ENCODE peak calls at places on chromosomes 16 and 17, in five cellular contexts. X is pancreas, G is colonic mucosa, L is upper lobe of right lung, O is HCT116. Q is an unnamed sample. For H3K36me3, the result is how much of the 10 kb centered on the place peaks cover.

GRCh38 chr16:50956637-50957036 is 194.4 kb downstream of the SALL1 start:
- DNase-seq in X (no peak), G (no peak), L (no peak), O (no peak), Q (no peak)

GRCh38 chr17:44661835-44662234 is 5.6 kb downstream of the MEIOC start:
- DNase-seq in X (no peak), G (no peak), L (no peak), O (no peak), Q (no peak)

GRCh38 chr17:51434434-51435170 is 174.3 kb downstream of the UTP18 start:
- DNase-seq in X (no peak), G (no peak), L (no peak), O (peak), Q (peak)

GRCh38 chr17:55577011-55577586 is 65.8 kb upstream of the SMIM36 start:
- DNase-seq in X (peak), G (peak), L (no peak), O (no peak), Q (no peak)

GRCh38 chr17:2056221-2057129 is 1.6 kb downstream of the HIC1 start:
- DNase-seq in X (no peak), G (no peak), L (no peak), O (no peak), Q (no peak)

GRCh38 chr16:50884066-50884860 is 142.4 kb downstream of the CYLD start:
- DNase-seq in X (no peak), G (no peak), L (no peak), O (no peak), Q (no peak)

GRCh38 chr17:47905221-47905733 is 9.2 kb downstream of the SP2 start:
- DNase-seq in X (peak), G (peak), L (no peak), O (no peak), Q (peak)

GRCh38 chr17:9908649-9909042 is 3.6 kb upstream of the RCVRN start:
- DNase-seq in X (no peak), G (no peak), L (no peak), O (no peak), Q (no peak)

GRCh38 chr17:17077861-17078732 is 35.8 kb downstream of the MPRIP start:
- DNase-seq in X (peak), G (peak), L (peak), O (no peak), Q (no peak)

GRCh38 chr16:55703003-55704001 is 47.5 kb downstream of the SLC6A2 start:
- DNase-seq in X (no peak), G (peak), L (no peak), O (peak), Q (peak)

GRCh38 chr17:81322271-81323082 is 27.4 kb upstream of the SLC38A10 start:
- DNase-seq in X (no peak), G (no peak), L (no peak), O (peak), Q (no peak)

GRCh38 chr16:58638148-58639036 is 8.8 kb upstream of the CNOT1 start:
- DNase-seq in X (no peak), G (no peak), L (no peak), O (peak), Q (peak)

GRCh38 chr16:83887564-83887963 is 11.4 kb upstream of the MLYCD start:
- DNase-seq in X (no peak), G (no peak), L (no peak), O (no peak), Q (no peak)

GRCh38 chr16:75064403-75065148 is 52.0 kb downstream of the LDHD start:
- DNase-seq in X (no peak), G (peak), L (no peak), O (no peak), Q (peak)

GRCh38 chr17:1907818-1908698 is 78.3 kb downstream of the RPA1 start:
- DNase-seq in X (no peak), G (no peak), L (no peak), O (no peak), Q (no peak)

GRCh38 chr17:83196088-83196765 is 116.8 kb downstream of the METRNL start:
- DNase-seq in X (no peak), G (no peak), L (peak), O (no peak), Q (no peak)

GRCh38 chr16:50146479-50147435 is 6.3 kb upstream of the TENT4B start:
- DNase-seq in X (peak), G (no peak), L (no peak), O (no peak), Q (no peak)

GRCh38 chr17:80096531-80097306 is 4.7 kb upstream of the GAA start:
- DNase-seq in X (no peak), G (no peak), L (no peak), O (no peak), Q (no peak)

GRCh38 chr16:82855471-82855870 is 228.7 kb downstream of the CDH13 start:
- DNase-seq in X (no peak), G (no peak), L (no peak), O (no peak), Q (no peak)

GRCh38 chr16:81445143-81445922 is 725 bp downstream of the CMIP start:
- DNase-seq in X (peak), G (no peak), L (peak), O (no peak), Q (no peak)

GRCh38 chr16:65743558-65743957 is 621.7 kb upstream of the CDH11 start:
- DNase-seq in X (no peak), G (no peak), L (no peak), O (no peak), Q (no peak)

GRCh38 chr16:8590161-8590688 is at the start of gene TMEM114:
- DNase-seq in X (no peak), G (no peak), L (no peak), O (no peak), Q (no peak)

GRCh38 chr17:48577946-48578615 is at the start of gene HOXB4:
- DNase-seq in X (peak), G (peak), L (no peak), O (no peak), Q (no peak)

GRCh38 chr17:17628388-17629008 is 37.0 kb upstream of the PEMT start:
- DNase-seq in X (no peak), G (peak), L (no peak), O (no peak), Q (no peak)

GRCh38 chr16:12461201-12461600 is 342.5 kb downstream of the CPPED1 start:
- DNase-seq in X (no peak), G (no peak), L (no peak), O (no peak), Q (no peak)

GRCh38 chr17:39114744-39115534 is 36.5 kb downstream of the PLXDC1 start:
- DNase-seq in X (no peak), G (no peak), L (no peak), O (no peak), Q (no peak)

GRCh38 chr16:1426734-1427451 is 4.0 kb upstream of the PERCC1 start:
- DNase-seq in X (no peak), G (no peak), L (no peak), O (no peak), Q (no peak)
- TF ChIP-seq CTCF in X (no peak), G (no peak), L (no peak), O (no peak), Q (no peak)

GRCh38 chr17:50081757-50082156 is 13.4 kb upstream of the PDK2 start:
- DNase-seq in X (no peak), G (no peak), L (no peak), O (no peak), Q (no peak)
- H3K36me3 ChIP-seq in X (half or more), G (under half), L (half or more), O (half or more), Q (under half)

GRCh38 chr17:19533036-19533717 is 477 bp upstream of the SLC47A1 start:
- DNase-seq in X (no peak), G (no peak), L (peak), O (no peak), Q (no peak)

GRCh38 chr17:19534562-19535149 is 1.0 kb downstream of the SLC47A1 start:
- DNase-seq in X (no peak), G (no peak), L (peak), O (no peak), Q (no peak)

GRCh38 chr17:19531780-19532501 is 1.7 kb upstream of the SLC47A1 start:
- DNase-seq in X (no peak), G (no peak), L (no peak), O (no peak), Q (no peak)

GRCh38 chr17:19537116-19537515 is 3.5 kb downstream of the SLC47A1 start:
- DNase-seq in X (no peak), G (no peak), L (peak), O (no peak), Q (no peak)

GRCh38 chr17:19533718-19534561 is at the start of gene SLC47A1:
- DNase-seq in X (no peak), G (no peak), L (peak), O (no peak), Q (peak)
- H3K4me3 ChIP-seq in X (peak), G (peak), L (peak), O (no peak), Q (peak)

GRCh38 chr17:60613325-60613724 is 13.3 kb downstream of the PPM1D start:
- DNase-seq in X (no peak), G (no peak), L (peak), O (no peak), Q (no peak)
- TF ChIP-seq CTCF in X (no peak), G (no peak), L (no peak), O (no peak), Q (no peak)

GRCh38 chr16:31192856-31193642 is 9.5 kb downstream of the PYCARD start:
- DNase-seq in X (no peak), G (no peak), L (no peak), O (no peak), Q (no peak)
- H3K36me3 ChIP-seq in X (half or more), G (under half), L (half or more), O (half or more), Q (under half)

DNA sequence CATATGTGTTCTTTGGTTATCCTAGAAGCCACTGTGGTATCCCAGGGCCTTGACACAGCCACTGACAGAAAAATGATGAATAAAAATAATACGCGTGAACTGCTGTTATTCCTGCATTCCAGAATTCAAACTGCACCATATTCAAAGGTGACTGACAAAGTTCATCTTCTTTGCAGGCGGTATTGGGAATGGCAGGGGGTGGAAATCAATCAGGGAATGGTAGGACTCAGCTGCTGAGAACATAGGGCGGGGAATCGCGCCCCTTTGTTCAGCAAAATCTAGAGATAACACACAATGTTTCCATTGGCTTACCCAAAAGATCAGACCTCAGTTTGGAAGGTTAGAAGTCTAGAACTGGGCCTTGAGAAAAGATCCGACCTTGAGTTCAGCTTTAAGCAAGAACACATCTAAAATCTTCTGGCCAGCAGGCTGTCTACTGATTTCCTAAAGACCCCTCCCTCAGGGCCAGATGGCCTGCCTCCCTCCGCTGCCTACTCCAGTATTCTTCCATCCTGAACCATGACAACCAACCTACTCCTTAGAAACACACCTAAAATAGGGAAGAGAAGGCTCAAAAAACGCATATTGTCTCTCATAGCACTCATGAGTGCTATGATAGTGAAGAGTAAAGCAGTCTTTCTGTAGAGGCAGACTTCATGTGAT is 34.1 kb downstream of the CDK5R1 start:
- DNase-seq in X (no peak), G (no peak), L (no peak), O (no peak), Q (no peak)
- H3K4me3 ChIP-seq in X (no peak), G (no peak), L (no peak), O (no peak), Q (no peak)

GRCh38 chr17:31405941-31406371 is 14.5 kb downstream of the RAB11FIP4 start:
- DNase-seq in X (no peak), G (no peak), L (peak), O (no peak), Q (no peak)
- TF ChIP-seq CTCF in X (no peak), G (no peak), L (no peak), O (peak), Q (no peak)

DNA sequence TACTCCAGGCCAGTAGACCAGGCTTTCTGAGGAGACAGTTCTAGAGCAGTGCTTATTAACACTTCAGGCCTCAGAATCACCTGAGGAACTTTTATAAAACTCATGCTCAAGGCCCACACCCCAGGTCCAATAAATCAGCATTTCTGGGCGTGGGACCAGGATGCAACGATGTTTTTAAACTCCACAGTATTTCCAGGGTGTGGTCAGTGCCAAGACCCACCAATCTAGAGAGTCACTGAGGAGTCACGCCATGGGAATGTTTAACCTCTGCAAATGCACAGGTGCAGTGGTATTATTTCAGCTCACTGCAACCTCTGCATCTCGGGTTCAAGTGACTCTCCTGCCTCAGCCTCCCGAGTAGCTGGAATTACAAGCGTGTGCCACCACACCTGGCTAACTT is 3.9 kb upstream of the TRPV1 start:
- DNase-seq in X (no peak), G (peak), L (no peak), O (no peak), Q (no peak)
- H3K36me3 ChIP-seq in X (under half), G (under half), L (half or more), O (under half), Q (under half)

DNA sequence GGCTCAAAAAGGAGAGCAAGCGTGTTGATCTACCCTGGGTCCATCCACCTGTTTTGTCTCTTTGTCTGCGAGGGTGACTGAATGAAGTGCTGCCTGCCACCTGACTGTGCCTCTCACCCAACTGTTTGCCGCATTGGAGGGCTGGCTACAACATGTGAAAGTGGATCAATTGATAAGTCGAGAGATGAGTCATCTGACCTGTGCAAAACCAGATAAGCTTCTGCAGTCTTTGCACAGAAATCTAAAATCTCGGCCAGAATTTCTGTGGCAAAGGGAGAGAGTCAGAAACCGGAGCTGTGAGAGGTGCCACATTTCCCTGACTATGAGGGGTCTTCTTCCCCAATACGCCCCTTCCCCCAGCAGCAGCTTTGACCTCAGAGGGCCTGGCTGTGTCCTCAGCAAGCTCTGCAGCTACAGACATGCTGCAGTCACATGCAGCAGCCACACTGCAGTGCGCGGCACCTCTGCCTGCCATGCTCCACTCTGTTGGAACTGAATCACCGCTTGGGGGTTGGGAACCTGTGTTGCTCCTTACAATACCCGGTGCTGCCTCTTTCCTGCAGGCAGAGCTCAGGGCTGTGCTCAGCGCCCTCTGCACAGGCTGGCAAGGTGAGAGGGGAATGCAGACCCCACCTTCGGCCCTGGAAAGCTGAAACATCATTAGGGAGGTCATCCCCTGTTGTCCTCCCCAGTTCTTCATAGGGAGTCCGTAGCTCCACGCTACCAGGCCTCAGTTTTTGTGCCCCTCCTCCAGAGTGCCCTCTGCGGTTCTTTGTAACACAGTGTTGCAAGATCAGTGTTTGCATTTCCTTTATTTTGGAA is 16.2 kb upstream of the HAS3 start:
- DNase-seq in X (no peak), G (no peak), L (peak), O (no peak), Q (peak)
- H3K4me3 ChIP-seq in X (no peak), G (no peak), L (no peak), O (no peak), Q (no peak)